ENCODE peak calls at places on chromosomes 13 and 19, in six cellular contexts. V is CD4-positive, alpha-beta T cell; T is tibial artery; U is fibroblast of pulmonary artery; C is A673; Y is dorsolateral prefrontal cortex. F is an unnamed sample.

GRCh38 chr19:8086849-8087248 is 34.3 kb downstream of the CCL25 start:
- DNase-seq in C (no peak), Y (no peak), U (no peak), T (no peak), V (no peak), F (no peak)

GRCh38 chr13:45340422-45341033 is 455 bp downstream of the TPT1 start:
- DNase-seq in C (peak; percentile 95), T (peak; percentile 97), V (peak; percentile 78), Y (peak; percentile 83), U (peak; percentile 96), F (peak; percentile 91)

GRCh38 chr19:37466277-37466797 is 907 bp downstream of the ZNF569 start:
- DNase-seq in Y (no peak), C (no peak), U (peak; percentile 42), V (no peak), T (no peak), F (peak; percentile 31)

GRCh38 chr13:74114202-74114601 is 20.0 kb downstream of the KLF12 start:
- DNase-seq in C (no peak), Y (no peak), V (no peak), U (peak; percentile 17), T (no peak), F (peak; percentile 61)

GRCh38 chr19:1992759-1993260 is 22.7 kb downstream of the BTBD2 start:
- DNase-seq in U (no peak), T (no peak), C (no peak), Y (no peak), V (no peak), F (no peak)

GRCh38 chr19:38676023-38676877 is 28.8 kb downstream of the ACTN4 start:
- DNase-seq in C (no peak), T (no peak), U (peak; percentile 75), Y (no peak), V (no peak), F (peak; percentile 62)

GRCh38 chr13:60397693-60398437 is 845 bp downstream of the TDRD3 start:
- DNase-seq in V (no peak), T (peak; percentile 76), C (peak; percentile 63), U (peak; percentile 76), Y (peak; percentile 23), F (peak; percentile 63)

GRCh38 chr19:49891393-49891792 is 5.3 kb downstream of the IL4I1 start:
- DNase-seq in T (no peak), C (no peak), U (no peak), V (no peak), Y (no peak), F (no peak)

GRCh38 chr19:31254611-31255010 is 94.6 kb downstream of the TSHZ3 start:
- DNase-seq in V (no peak), C (no peak), Y (no peak), U (no peak), T (no peak), F (no peak)

GRCh38 chr19:49593233-49594113 is 2.5 kb downstream of the PRR12 start:
- DNase-seq in U (peak; percentile 92), Y (peak; percentile 96), C (peak; percentile 98), V (peak; percentile 91), T (peak; percentile 98), F (peak; percentile 89)

GRCh38 chr13:33799950-33800592 is 17.9 kb upstream of the RFC3 start:
- DNase-seq in U (peak; percentile 69), C (peak; percentile 54), V (no peak), Y (no peak), T (no peak), F (peak; percentile 59)

GRCh38 chr13:49997935-49998334 is 1.1 kb downstream of the TRIM13 start:
- DNase-seq in Y (no peak), U (no peak), C (no peak), T (no peak), V (no peak), F (peak; percentile 9)

GRCh38 chr19:55283548-55284393 is at the start of gene BRSK1:
- DNase-seq in C (peak; percentile 90), T (no peak), Y (peak; percentile 86), V (peak; percentile 42), U (peak; percentile 60), F (peak; percentile 38)

GRCh38 chr19:2624537-2625091 is 77.9 kb downstream of the GNG7 start:
- DNase-seq in U (no peak), T (no peak), C (no peak), V (no peak), Y (no peak), F (no peak)

GRCh38 chr19:5259750-5260149 is 80.9 kb downstream of the PTPRS start:
- DNase-seq in C (no peak), U (no peak), Y (no peak), V (no peak), T (no peak), F (no peak)

GRCh38 chr19:18300930-18301717 is 19.7 kb upstream of the JUND start:
- DNase-seq in V (no peak), C (no peak), U (peak; percentile 55), T (peak; percentile 96), Y (no peak), F (peak; percentile 78)

GRCh38 chr13:32023698-32024097 is 7.9 kb upstream of the FRY start:
- DNase-seq in V (no peak), T (no peak), Y (no peak), U (no peak), C (no peak), F (peak; percentile 14)

GRCh38 chr19:30570194-30570593 is 198.0 kb downstream of the ZNF536 start:
- DNase-seq in V (no peak), C (no peak), Y (no peak), T (peak; percentile 47), U (no peak), F (no peak)

GRCh38 chr19:7550987-7551761 is 15.7 kb downstream of the PNPLA6 start:
- DNase-seq in T (peak; percentile 82), Y (peak; percentile 88), U (peak; percentile 52), V (no peak), C (peak; percentile 73), F (peak; percentile 41)

GRCh38 chr19:35128398-35129057 is 6.3 kb downstream of the LGI4 start:
- DNase-seq in U (no peak), C (no peak), Y (no peak), T (no peak), V (no peak), F (no peak)

GRCh38 chr19:30635026-30635985 is 263.1 kb downstream of the ZNF536 start:
- DNase-seq in T (no peak), V (no peak), Y (no peak), C (no peak), U (no peak), F (no peak)

GRCh38 chr13:48876289-48876688 is 99.4 kb upstream of the FNDC3A start:
- DNase-seq in Y (no peak), U (no peak), C (no peak), T (no peak), V (no peak), F (no peak)

GRCh38 chr13:103883152-103883551 is 816.9 kb upstream of the SLC10A2 start:
- DNase-seq in C (peak; percentile 76), Y (peak; percentile 94), V (no peak), T (peak; percentile 84), U (peak; percentile 95), F (peak; percentile 87)

GRCh38 chr13:90950134-90950533 is 397.4 kb upstream of the MIR17HG start:
- DNase-seq in U (no peak), V (no peak), Y (no peak), C (no peak), T (no peak), F (no peak)

GRCh38 chr13:35892837-35893814 is 238.1 kb downstream of the DCLK1 start:
- DNase-seq in V (no peak), U (no peak), T (no peak), C (no peak), Y (no peak), F (no peak)

GRCh38 chr13:101623469-101624209 is 171.2 kb downstream of the ITGBL1 start:
- DNase-seq in Y (no peak), V (no peak), U (no peak), C (peak; percentile 4), T (no peak), F (peak; percentile 68)

GRCh38 chr19:13765395-13766094 is 1.2 kb downstream of the MRI1 start:
- DNase-seq in T (no peak), Y (no peak), V (no peak), U (no peak), C (no peak), F (no peak)

GRCh38 chr19:46115396-46116109 is 8.9 kb downstream of the IGFL3 start:
- DNase-seq in U (peak; percentile 30), C (no peak), T (no peak), Y (no peak), V (no peak), F (peak; percentile 79)

GRCh38 chr13:98523455-98524102 is 53.3 kb downstream of the STK24 start:
- DNase-seq in Y (no peak), V (no peak), C (no peak), U (no peak), T (no peak), F (no peak)

GRCh38 chr13:40452741-40453665 is 213.4 kb downstream of the FOXO1 start:
- DNase-seq in V (no peak), T (no peak), Y (no peak), C (no peak), U (no peak), F (peak; percentile 48)

GRCh38 chr19:55519461-55520311 is 17.2 kb downstream of the SBK2 start:
- DNase-seq in T (no peak), U (peak; percentile 72), C (peak; percentile 27), V (no peak), Y (no peak), F (peak; percentile 97)

GRCh38 chr19:19655051-19655594 is 8.4 kb downstream of the ATP13A1 start:
- DNase-seq in C (no peak), T (no peak), U (no peak), V (no peak), Y (no peak), F (no peak)

GRCh38 chr13:43895940-43896339 is 16.2 kb downstream of the LACC1 start:
- DNase-seq in Y (no peak), U (no peak), V (no peak), C (no peak), T (no peak), F (no peak)

GRCh38 chr13:93233997-93234416 is 7.4 kb downstream of the GPC6 start:
- DNase-seq in T (no peak), V (no peak), U (no peak), Y (no peak), C (no peak), F (no peak)
- TF ChIP-seq CTCF in T (peak; percentile 8), V (no peak), U (no peak), Y (no peak), C (peak; percentile 49), F (peak; percentile 29)

GRCh38 chr19:33402421-33403220 is 29.1 kb downstream of the CEBPG start:
- DNase-seq in U (no peak), V (no peak), Y (no peak), T (peak; percentile 60), C (no peak), F (no peak)
- TF ChIP-seq CTCF in U (peak; percentile 1), V (no peak), Y (no peak), T (no peak), C (peak; percentile 27), F (no peak)

GRCh38 chr13:111153977-111154332 is 38.8 kb downstream of the ARHGEF7 start:
- DNase-seq in U (no peak), T (peak; percentile 79), Y (peak; percentile 30), C (peak; percentile 46), V (peak; percentile 55), F (peak; percentile 26)
- TF ChIP-seq CTCF in U (peak; percentile 27), T (no peak), Y (no peak), C (peak; percentile 40), V (peak; percentile 29), F (no peak)

GRCh38 chr19:11204076-11204602 is 6.8 kb upstream of the KANK2 start:
- DNase-seq in V (no peak), T (no peak), Y (no peak), C (no peak), U (no peak), F (no peak)
- TF ChIP-seq CTCF in V (peak; percentile 13), T (no peak), Y (no peak), C (no peak), U (no peak), F (no peak)

GRCh38 chr19:29121684-29122083 is 91.3 kb downstream of the UQCRFS1 start:
- DNase-seq in T (peak; percentile 65), C (no peak), V (no peak), U (no peak), Y (no peak), F (peak; percentile 26)
- TF ChIP-seq CTCF in T (no peak), C (no peak), V (no peak), U (peak; percentile 24), Y (peak; percentile 27), F (peak; percentile 58)

F was measured in fibroblast of mammary gland.